ENCODE peak calls at places on chromosomes 3 and 15, in four cellular contexts. One of them, this sample, is unnamed.

GRCh38 chr3:11499144-11499543 is 144.6 kb downstream of the VGLL4 start:
- DNase-seq in neural progenitor cell: no peak
- DNase-seq in OCI-LY7: no peak
- DNase-seq in IMR-90: peak
- DNase-seq in this sample: peak

GRCh38 chr15:93165737-93166136 is 76.7 kb upstream of the RGMA start:
- DNase-seq in IMR-90: no peak
- DNase-seq in neural progenitor cell: no peak
- DNase-seq in OCI-LY7: no peak
- DNase-seq in this sample: no peak

GRCh38 chr15:84773716-84774115 is 25.3 kb downstream of the ZNF592 start:
- DNase-seq in neural progenitor cell: no peak
- DNase-seq in IMR-90: no peak
- DNase-seq in OCI-LY7: no peak
- DNase-seq in this sample: no peak

GRCh38 chr3:32510075-32510724 is 7.5 kb upstream of the CMTM6 start:
- DNase-seq in OCI-LY7: peak
- DNase-seq in IMR-90: peak
- DNase-seq in neural progenitor cell: peak
- DNase-seq in this sample: peak

GRCh38 chr3:171458056-171458856 is 1.9 kb downstream of the TNIK start:
- DNase-seq in OCI-LY7: no peak
- DNase-seq in IMR-90: no peak
- DNase-seq in neural progenitor cell: peak
- DNase-seq in this sample: peak

GRCh38 chr15:70281811-70282307 is 184.1 kb upstream of the TLE3 start:
- DNase-seq in IMR-90: peak
- DNase-seq in OCI-LY7: no peak
- DNase-seq in neural progenitor cell: no peak
- DNase-seq in this sample: no peak

GRCh38 chr3:14439501-14440167 is 37.2 kb downstream of the SLC6A6 start:
- DNase-seq in neural progenitor cell: no peak
- DNase-seq in IMR-90: peak
- DNase-seq in OCI-LY7: no peak
- DNase-seq in this sample: no peak

GRCh38 chr3:39144095-39144747 is 9.2 kb downstream of the CSRNP1 start:
- DNase-seq in IMR-90: no peak
- DNase-seq in neural progenitor cell: no peak
- DNase-seq in OCI-LY7: no peak
- DNase-seq in this sample: no peak

GRCh38 chr3:82085811-82086475 is 324.5 kb upstream of the GBE1 start:
- DNase-seq in neural progenitor cell: no peak
- DNase-seq in OCI-LY7: no peak
- DNase-seq in IMR-90: no peak
- DNase-seq in this sample: no peak

GRCh38 chr3:190048831-190049541 is 71.7 kb downstream of the P3H2 start:
- DNase-seq in IMR-90: peak
- DNase-seq in neural progenitor cell: no peak
- DNase-seq in OCI-LY7: no peak
- DNase-seq in this sample: no peak

GRCh38 chr3:13452490-13453335 is 27.4 kb upstream of the HDAC11 start:
- DNase-seq in IMR-90: peak
- DNase-seq in neural progenitor cell: peak
- DNase-seq in OCI-LY7: peak
- DNase-seq in this sample: peak

GRCh38 chr15:83516935-83517334 is 69.8 kb downstream of the SH3GL3 start:
- DNase-seq in neural progenitor cell: no peak
- DNase-seq in IMR-90: peak
- DNase-seq in OCI-LY7: no peak
- DNase-seq in this sample: no peak

GRCh38 chr3:77370413-77370812 is 330.5 kb downstream of the ROBO2 start:
- DNase-seq in neural progenitor cell: no peak
- DNase-seq in OCI-LY7: no peak
- DNase-seq in IMR-90: peak
- DNase-seq in this sample: peak

GRCh38 chr3:100033184-100033583 is 81.1 kb downstream of the FILIP1L start:
- DNase-seq in IMR-90: peak
- DNase-seq in neural progenitor cell: no peak
- DNase-seq in OCI-LY7: no peak
- DNase-seq in this sample: no peak

DNA sequence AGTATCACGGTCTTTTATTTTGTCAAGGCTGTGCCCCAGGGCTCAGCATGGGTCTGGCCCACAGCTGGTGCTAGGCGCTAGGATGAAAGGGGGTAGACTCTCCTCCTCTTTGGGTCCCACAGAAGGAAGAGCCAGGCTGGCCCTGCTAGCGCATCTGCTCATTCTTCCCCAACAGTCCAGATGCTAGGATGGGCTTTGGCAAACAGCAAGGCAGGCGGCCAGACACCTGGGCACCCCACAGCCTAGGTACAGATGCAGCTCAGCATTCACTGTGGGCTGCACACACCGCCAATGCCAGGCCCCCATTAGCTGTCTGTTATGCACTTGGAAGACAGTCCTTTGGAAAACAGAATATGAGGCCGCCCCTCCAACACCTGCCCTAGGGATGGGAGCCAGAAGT is 14.0 kb downstream of the NTRK3 start:
- DNase-seq in IMR-90: no peak
- DNase-seq in OCI-LY7: no peak
- DNase-seq in neural progenitor cell: no peak
- DNase-seq in this sample: no peak
- TF ChIP-seq CTCF in IMR-90: no peak
- TF ChIP-seq CTCF in OCI-LY7: no peak
- TF ChIP-seq CTCF in neural progenitor cell: no peak
- TF ChIP-seq CTCF in this sample: no peak

GRCh38 chr15:31082771-31083393 is 18.6 kb downstream of the TRPM1 start:
- DNase-seq in OCI-LY7: no peak
- DNase-seq in IMR-90: peak
- DNase-seq in neural progenitor cell: no peak
- DNase-seq in this sample: no peak

GRCh38 chr15:31083394-31083790 is 18.1 kb downstream of the TRPM1 start:
- DNase-seq in IMR-90: no peak
- DNase-seq in neural progenitor cell: no peak
- DNase-seq in OCI-LY7: no peak
- DNase-seq in this sample: no peak

GRCh38 chr15:31079519-31079918 is 22.0 kb downstream of the TRPM1 start:
- DNase-seq in neural progenitor cell: no peak
- DNase-seq in IMR-90: peak
- DNase-seq in OCI-LY7: no peak
- DNase-seq in this sample: no peak

GRCh38 chr15:31080618-31081017 is 20.9 kb downstream of the TRPM1 start:
- DNase-seq in OCI-LY7: peak
- DNase-seq in neural progenitor cell: peak
- DNase-seq in IMR-90: no peak
- DNase-seq in this sample: no peak

DNA sequence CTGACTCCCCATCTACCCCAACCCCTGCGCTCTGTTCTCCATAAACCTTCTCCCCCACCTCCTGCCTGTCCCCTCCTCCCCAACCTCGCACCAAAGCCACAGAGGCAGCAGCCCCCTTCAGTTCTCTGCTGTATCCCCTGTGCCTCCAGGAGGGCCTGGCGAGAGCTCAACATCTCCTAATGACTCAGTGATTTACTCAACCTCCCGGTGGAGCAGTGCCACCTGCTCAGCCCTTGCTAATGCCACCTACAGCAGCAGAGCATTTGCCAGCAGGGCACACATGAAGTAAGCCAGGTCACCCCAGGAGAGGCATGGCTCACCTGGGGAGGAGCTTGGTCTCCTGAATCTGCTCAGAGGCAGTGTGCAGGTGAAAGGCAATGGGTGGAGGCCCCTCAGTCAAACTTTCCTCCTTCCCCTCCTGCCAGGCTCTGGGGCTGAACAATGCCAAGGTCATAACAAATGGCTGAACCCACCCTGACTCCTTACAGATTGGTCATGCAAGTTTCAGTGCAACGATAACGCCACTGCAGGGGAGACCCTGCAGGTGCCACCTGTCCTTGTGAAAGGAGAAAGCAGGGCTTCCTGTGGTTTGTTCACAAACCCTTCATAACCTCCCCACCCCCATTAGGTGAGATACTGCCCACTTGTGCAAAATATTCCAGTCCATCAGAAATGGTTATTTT is 19.8 kb downstream of the TRPM1 start:
- DNase-seq in OCI-LY7: peak
- DNase-seq in neural progenitor cell: no peak
- DNase-seq in IMR-90: no peak
- DNase-seq in this sample: no peak
- H2AFZ ChIP-seq in OCI-LY7: no peak
- H2AFZ ChIP-seq in neural progenitor cell: no peak
- H2AFZ ChIP-seq in IMR-90: no peak
- H2AFZ ChIP-seq in this sample: no peak

GRCh38 chr15:57079446-57079845 is 161.0 kb downstream of the TCF12 start:
- DNase-seq in OCI-LY7: no peak
- DNase-seq in IMR-90: no peak
- DNase-seq in neural progenitor cell: peak
- DNase-seq in this sample: no peak
- TF ChIP-seq CTCF in OCI-LY7: peak
- TF ChIP-seq CTCF in IMR-90: no peak
- TF ChIP-seq CTCF in neural progenitor cell: peak
- TF ChIP-seq CTCF in this sample: no peak

GRCh38 chr3:172591876-172592771 is 68.9 kb upstream of the TNFSF10 start:
- DNase-seq in neural progenitor cell: no peak
- DNase-seq in IMR-90: peak
- DNase-seq in OCI-LY7: no peak
- DNase-seq in this sample: no peak

GRCh38 chr3:172598904-172599303 is 75.7 kb upstream of the TNFSF10 start:
- DNase-seq in neural progenitor cell: no peak
- DNase-seq in OCI-LY7: no peak
- DNase-seq in IMR-90: no peak
- DNase-seq in this sample: no peak

GRCh38 chr3:172592898-172593669 is 69.9 kb upstream of the TNFSF10 start:
- DNase-seq in neural progenitor cell: no peak
- DNase-seq in IMR-90: no peak
- DNase-seq in OCI-LY7: no peak
- DNase-seq in this sample: no peak

GRCh38 chr3:172595648-172596393 is 72.6 kb upstream of the TNFSF10 start:
- DNase-seq in neural progenitor cell: peak
- DNase-seq in IMR-90: peak
- DNase-seq in OCI-LY7: peak
- DNase-seq in this sample: peak

GRCh38 chr3:172596394-172596706 is 73.1 kb upstream of the TNFSF10 start:
- DNase-seq in OCI-LY7: no peak
- DNase-seq in neural progenitor cell: no peak
- DNase-seq in IMR-90: no peak
- DNase-seq in this sample: no peak
- H2AFZ ChIP-seq in OCI-LY7: no peak
- H2AFZ ChIP-seq in neural progenitor cell: peak
- H2AFZ ChIP-seq in IMR-90: no peak
- H2AFZ ChIP-seq in this sample: peak

GRCh38 chr3:25895031-25895430 is 105.1 kb downstream of the OXSM start:
- DNase-seq in neural progenitor cell: no peak
- DNase-seq in IMR-90: peak
- DNase-seq in OCI-LY7: no peak
- DNase-seq in this sample: no peak

GRCh38 chr3:25899352-25900101 is 109.6 kb downstream of the OXSM start:
- DNase-seq in neural progenitor cell: no peak
- DNase-seq in OCI-LY7: no peak
- DNase-seq in IMR-90: no peak
- DNase-seq in this sample: no peak

GRCh38 chr3:25894101-25894500 is 104.2 kb downstream of the OXSM start:
- DNase-seq in neural progenitor cell: no peak
- DNase-seq in IMR-90: peak
- DNase-seq in OCI-LY7: no peak
- DNase-seq in this sample: no peak

GRCh38 chr3:25895443-25895842 is 105.6 kb downstream of the OXSM start:
- DNase-seq in IMR-90: peak
- DNase-seq in neural progenitor cell: no peak
- DNase-seq in OCI-LY7: no peak
- DNase-seq in this sample: no peak

DNA sequence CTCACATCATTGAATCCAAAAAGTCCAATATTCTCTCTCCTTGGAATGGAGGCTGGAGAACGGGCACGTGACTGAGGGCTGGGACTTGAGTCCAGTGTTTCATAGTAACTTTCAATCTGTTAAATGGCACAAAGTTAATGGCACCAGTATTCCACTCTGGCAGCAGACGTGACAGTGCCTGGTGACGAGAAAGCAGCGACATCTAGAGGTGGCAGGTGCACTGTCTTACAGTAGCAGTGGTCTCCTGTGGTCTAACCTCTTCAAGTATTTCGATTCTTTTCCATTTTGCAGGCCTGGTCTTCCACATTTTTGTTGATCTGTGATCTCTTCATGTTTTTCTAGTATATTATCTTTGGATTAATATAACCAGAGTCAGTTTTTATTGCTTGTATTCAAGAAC is 107.1 kb downstream of the OXSM start:
- DNase-seq in IMR-90: no peak
- DNase-seq in OCI-LY7: peak
- DNase-seq in neural progenitor cell: peak
- DNase-seq in this sample: peak
- TF ChIP-seq CTCF in IMR-90: peak
- TF ChIP-seq CTCF in OCI-LY7: peak
- TF ChIP-seq CTCF in neural progenitor cell: peak
- TF ChIP-seq CTCF in this sample: peak

GRCh38 chr3:20683912-20684311 is 497.9 kb upstream of the SGO1 start:
- DNase-seq in neural progenitor cell: no peak
- DNase-seq in OCI-LY7: no peak
- DNase-seq in IMR-90: peak
- DNase-seq in this sample: no peak
- H2AFZ ChIP-seq in neural progenitor cell: no peak
- H2AFZ ChIP-seq in OCI-LY7: no peak
- H2AFZ ChIP-seq in IMR-90: no peak
- H2AFZ ChIP-seq in this sample: no peak

DNA sequence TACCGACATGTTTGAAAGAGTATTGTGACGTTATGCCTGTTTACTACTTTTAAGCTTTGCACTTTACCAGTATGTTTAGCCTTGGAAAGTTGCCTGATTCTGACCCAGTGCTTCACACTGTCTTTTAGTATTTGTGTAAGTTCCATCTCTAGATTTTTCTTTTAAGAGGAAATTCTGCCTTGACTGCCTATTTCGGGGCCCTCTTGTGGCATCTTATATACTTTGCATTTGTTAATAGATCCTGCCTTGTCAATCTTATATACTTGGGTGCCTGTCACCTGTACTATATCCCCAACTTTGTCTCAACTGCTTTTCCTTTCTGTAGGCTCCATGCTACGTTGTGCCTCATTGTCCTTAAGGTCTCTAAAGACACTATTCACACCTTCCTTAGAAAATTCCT is 244.6 kb downstream of the STXBP5L start:
- DNase-seq in IMR-90: no peak
- DNase-seq in neural progenitor cell: peak
- DNase-seq in OCI-LY7: peak
- DNase-seq in this sample: no peak
- TF ChIP-seq CTCF in IMR-90: no peak
- TF ChIP-seq CTCF in neural progenitor cell: peak
- TF ChIP-seq CTCF in OCI-LY7: peak
- TF ChIP-seq CTCF in this sample: peak